ENCODE peak calls at places on chromosomes 16 and 17, in four cellular contexts. One of them, this sample, is unnamed.

GRCh38 chr17:6831662-6832263 is at the start of gene TEKT1:
- DNase-seq in WTC11: peak
- DNase-seq in HepG2: peak
- DNase-seq in H1: peak
- DNase-seq in this sample: peak

GRCh38 chr17:6799738-6800137 is 23.7 kb downstream of the FBXO39 start:
- DNase-seq in WTC11: no peak
- DNase-seq in HepG2: no peak
- DNase-seq in H1: no peak
- DNase-seq in this sample: no peak

GRCh38 chr17:39563476-39563875 is 44.2 kb downstream of the NEUROD2 start:
- DNase-seq in WTC11: peak
- DNase-seq in HepG2: no peak
- DNase-seq in H1: peak
- DNase-seq in this sample: peak

GRCh38 chr16:21301168-21301894 is 23.2 kb upstream of the CRYM start:
- DNase-seq in WTC11: peak
- DNase-seq in HepG2: peak
- DNase-seq in H1: peak
- DNase-seq in this sample: peak

GRCh38 chr17:32928527-32929287 is 754 bp downstream of the TMEM98 start:
- DNase-seq in WTC11: no peak
- DNase-seq in HepG2: no peak
- DNase-seq in H1: no peak
- DNase-seq in this sample: peak

GRCh38 chr17:40547079-40547784 is 18.0 kb downstream of the CCR7 start:
- DNase-seq in WTC11: peak
- DNase-seq in HepG2: no peak
- DNase-seq in H1: no peak
- DNase-seq in this sample: no peak

GRCh38 chr16:48448799-48449481 is 63.7 kb upstream of the SIAH1 start:
- DNase-seq in WTC11: no peak
- DNase-seq in HepG2: no peak
- DNase-seq in H1: no peak
- DNase-seq in this sample: no peak

GRCh38 chr17:69282002-69282401 is 44.9 kb downstream of the ABCA5 start:
- DNase-seq in WTC11: no peak
- DNase-seq in HepG2: no peak
- DNase-seq in H1: no peak
- DNase-seq in this sample: no peak

GRCh38 chr16:26598061-26598460 is 468.7 kb upstream of the C16orf82 start:
- DNase-seq in WTC11: no peak
- DNase-seq in HepG2: no peak
- DNase-seq in H1: no peak
- DNase-seq in this sample: no peak

GRCh38 chr16:65522412-65522811 is 400.5 kb upstream of the CDH11 start:
- DNase-seq in WTC11: no peak
- DNase-seq in HepG2: no peak
- DNase-seq in H1: no peak
- DNase-seq in this sample: no peak

GRCh38 chr17:80328620-80329380 is 68.1 kb downstream of the RNF213 start:
- DNase-seq in WTC11: no peak
- DNase-seq in HepG2: no peak
- DNase-seq in H1: no peak
- DNase-seq in this sample: no peak

GRCh38 chr17:71902931-71903506 is 217.8 kb upstream of the SOX9 start:
- DNase-seq in WTC11: no peak
- DNase-seq in HepG2: no peak
- DNase-seq in H1: no peak
- DNase-seq in this sample: no peak

GRCh38 chr17:81189016-81189415 is 23.0 kb upstream of the AATK start:
- DNase-seq in WTC11: no peak
- DNase-seq in HepG2: no peak
- DNase-seq in H1: no peak
- DNase-seq in this sample: no peak

GRCh38 chr16:50718061-50718760 is 23.7 kb upstream of the CYLD start:
- DNase-seq in WTC11: no peak
- DNase-seq in HepG2: no peak
- DNase-seq in H1: no peak
- DNase-seq in this sample: no peak

GRCh38 chr17:65565559-65565958 is 4.1 kb upstream of the AXIN2 start:
- DNase-seq in WTC11: no peak
- DNase-seq in HepG2: no peak
- DNase-seq in H1: no peak
- DNase-seq in this sample: no peak

GRCh38 chr16:85908444-85908843 is 9.5 kb downstream of the IRF8 start:
- DNase-seq in WTC11: no peak
- DNase-seq in HepG2: no peak
- DNase-seq in H1: no peak
- DNase-seq in this sample: no peak

GRCh38 chr16:55647343-55647742 is 8.4 kb upstream of the SLC6A2 start:
- DNase-seq in WTC11: no peak
- DNase-seq in HepG2: no peak
- DNase-seq in H1: no peak
- DNase-seq in this sample: no peak

GRCh38 chr17:32625971-32626370 is 139.2 kb downstream of the CDK5R1 start:
- DNase-seq in WTC11: no peak
- DNase-seq in HepG2: no peak
- DNase-seq in H1: no peak
- DNase-seq in this sample: no peak

GRCh38 chr16:13083687-13084086 is 182.3 kb downstream of the SHISA9 start:
- DNase-seq in WTC11: no peak
- DNase-seq in HepG2: no peak
- DNase-seq in H1: no peak
- DNase-seq in this sample: no peak

GRCh38 chr16:86923656-86924055 is 345.3 kb downstream of the FOXL1 start:
- DNase-seq in WTC11: no peak
- DNase-seq in HepG2: no peak
- DNase-seq in H1: no peak
- DNase-seq in this sample: peak

GRCh38 chr17:36152639-36153120 is 23.8 kb downstream of the TBC1D3B start:
- DNase-seq in WTC11: no peak
- DNase-seq in HepG2: no peak
- DNase-seq in H1: no peak
- DNase-seq in this sample: no peak

GRCh38 chr17:207775-208174 is 26.3 kb upstream of the DOC2B start:
- DNase-seq in WTC11: no peak
- DNase-seq in HepG2: no peak
- DNase-seq in H1: no peak
- DNase-seq in this sample: no peak

GRCh38 chr17:64781394-64781793 is 119.3 kb upstream of the SMURF2 start:
- DNase-seq in WTC11: peak
- DNase-seq in HepG2: no peak
- DNase-seq in H1: peak
- DNase-seq in this sample: peak

GRCh38 chr17:915416-916201 is 64.0 kb downstream of the NXN start:
- DNase-seq in WTC11: no peak
- DNase-seq in HepG2: no peak
- DNase-seq in H1: no peak
- DNase-seq in this sample: peak

GRCh38 chr17:64500487-64500859 is 3.6 kb upstream of the POLG2 start:
- DNase-seq in WTC11: no peak
- DNase-seq in HepG2: no peak
- DNase-seq in H1: no peak
- DNase-seq in this sample: no peak

GRCh38 chr17:40069751-40070643 is 7.2 kb downstream of the THRA start:
- DNase-seq in WTC11: no peak
- DNase-seq in HepG2: no peak
- DNase-seq in H1: no peak
- DNase-seq in this sample: peak

GRCh38 chr17:55215711-55216110 is 49.0 kb upstream of the HLF start:
- DNase-seq in WTC11: no peak
- DNase-seq in HepG2: no peak
- DNase-seq in H1: no peak
- DNase-seq in this sample: no peak

GRCh38 chr16:87101903-87102302 is 215.3 kb downstream of the C16orf95 start:
- DNase-seq in WTC11: no peak
- DNase-seq in HepG2: no peak
- DNase-seq in H1: no peak
- DNase-seq in this sample: no peak

GRCh38 chr16:85146922-85147651 is 34.8 kb upstream of the CIBAR2 start:
- DNase-seq in WTC11: no peak
- DNase-seq in HepG2: no peak
- DNase-seq in H1: no peak
- DNase-seq in this sample: no peak

GRCh38 chr17:79888811-79889634 is 49.8 kb upstream of the CBX4 start:
- DNase-seq in WTC11: no peak
- DNase-seq in HepG2: peak
- DNase-seq in H1: no peak
- DNase-seq in this sample: no peak

GRCh38 chr16:874366-875181 is 74.0 kb upstream of the GNG13 start:
- DNase-seq in WTC11: no peak
- DNase-seq in HepG2: no peak
- DNase-seq in H1: no peak
- DNase-seq in this sample: no peak

GRCh38 chr17:9824094-9824493 is 1.6 kb upstream of the GLP2R start:
- DNase-seq in WTC11: no peak
- DNase-seq in HepG2: no peak
- DNase-seq in H1: no peak
- DNase-seq in this sample: no peak

GRCh38 chr16:69417537-69418199 is 6.8 kb upstream of the CYB5B start:
- DNase-seq in WTC11: peak
- DNase-seq in HepG2: peak
- DNase-seq in H1: no peak
- DNase-seq in this sample: peak

GRCh38 chr17:73336613-73337400 is 25.0 kb upstream of the CDC42EP4 start:
- DNase-seq in WTC11: no peak
- DNase-seq in HepG2: no peak
- DNase-seq in H1: no peak
- DNase-seq in this sample: no peak

GRCh38 chr16:16133943-16134604 is 89.2 kb downstream of the ABCC6 start:
- DNase-seq in WTC11: no peak
- DNase-seq in HepG2: no peak
- DNase-seq in H1: no peak
- DNase-seq in this sample: no peak

DNA sequence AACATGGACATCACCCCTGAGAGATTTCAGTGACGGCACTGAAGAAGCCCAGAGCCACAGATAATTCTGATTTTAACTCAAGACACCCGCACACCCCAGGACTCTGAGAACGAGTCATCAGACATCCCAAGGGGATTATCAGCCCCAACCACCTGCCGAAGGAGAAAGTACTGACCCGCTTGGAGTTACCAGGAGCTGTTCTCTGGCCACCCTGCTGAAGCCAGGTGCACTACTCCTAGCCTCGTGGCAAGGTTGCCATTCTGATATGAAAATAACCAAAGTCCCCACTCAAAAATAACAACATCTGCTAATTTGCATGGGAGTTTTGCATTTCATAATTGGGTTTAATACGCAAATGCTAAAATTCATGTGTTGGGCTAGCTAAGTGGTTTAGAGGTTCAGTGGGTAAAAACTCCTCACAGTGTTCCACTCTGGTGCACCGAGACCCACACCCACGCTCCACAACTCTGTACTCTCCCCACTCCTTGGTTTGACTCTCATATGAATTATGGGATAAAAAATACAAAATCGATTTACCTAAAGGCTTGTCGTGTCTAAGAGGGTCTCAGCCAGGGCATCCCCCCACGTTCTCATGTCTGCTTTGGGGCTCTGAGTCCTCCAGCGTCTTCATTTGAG is 143.0 kb upstream of the NOL11 start:
- DNase-seq in WTC11: no peak
- DNase-seq in HepG2: no peak
- DNase-seq in H1: no peak
- DNase-seq in this sample: no peak
- TF ChIP-seq JUN in WTC11: no peak
- TF ChIP-seq JUN in HepG2: no peak
- TF ChIP-seq JUN in H1: no peak
- TF ChIP-seq JUN in this sample: no peak

GRCh38 chr16:75965504-75966374 is 239.4 kb upstream of the CPHXL start:
- DNase-seq in WTC11: no peak
- DNase-seq in HepG2: peak
- DNase-seq in H1: no peak
- DNase-seq in this sample: no peak
- TF ChIP-seq JUN in WTC11: no peak
- TF ChIP-seq JUN in HepG2: no peak
- TF ChIP-seq JUN in H1: no peak
- TF ChIP-seq JUN in this sample: no peak

GRCh38 chr17:82560802-82561428 is 41.4 kb downstream of the FOXK2 start:
- DNase-seq in WTC11: no peak
- DNase-seq in HepG2: no peak
- DNase-seq in H1: no peak
- DNase-seq in this sample: no peak

GRCh38 chr17:82561429-82562035 is 42.0 kb downstream of the FOXK2 start:
- DNase-seq in WTC11: no peak
- DNase-seq in HepG2: peak
- DNase-seq in H1: no peak
- DNase-seq in this sample: no peak

GRCh38 chr17:82563318-82563717 is 43.8 kb downstream of the FOXK2 start:
- DNase-seq in WTC11: no peak
- DNase-seq in HepG2: no peak
- DNase-seq in H1: no peak
- DNase-seq in this sample: no peak

GRCh38 chr17:82565551-82565950 is 46.0 kb downstream of the FOXK2 start:
- DNase-seq in WTC11: no peak
- DNase-seq in HepG2: no peak
- DNase-seq in H1: no peak
- DNase-seq in this sample: no peak

GRCh38 chr17:82559779-82560642 is 40.5 kb downstream of the FOXK2 start:
- DNase-seq in WTC11: no peak
- DNase-seq in HepG2: no peak
- DNase-seq in H1: no peak
- DNase-seq in this sample: no peak
- TF ChIP-seq JUN in WTC11: no peak
- TF ChIP-seq JUN in HepG2: no peak
- TF ChIP-seq JUN in H1: no peak
- TF ChIP-seq JUN in this sample: no peak

GRCh38 chr17:2189231-2189630 is 114.4 kb downstream of the SMG6 start:
- DNase-seq in WTC11: no peak
- DNase-seq in HepG2: no peak
- DNase-seq in H1: no peak
- DNase-seq in this sample: no peak
- TF ChIP-seq JUN in WTC11: no peak
- TF ChIP-seq JUN in HepG2: no peak
- TF ChIP-seq JUN in H1: no peak
- TF ChIP-seq JUN in this sample: no peak

GRCh38 chr17:41678411-41678906 is 10.2 kb upstream of the EIF1 start:
- DNase-seq in WTC11: no peak
- DNase-seq in HepG2: no peak
- DNase-seq in H1: no peak
- DNase-seq in this sample: peak
- TF ChIP-seq JUN in WTC11: no peak
- TF ChIP-seq JUN in HepG2: no peak
- TF ChIP-seq JUN in H1: no peak
- TF ChIP-seq JUN in this sample: no peak

This sample was measured in endothelial cell of umbilical vein.